ENCODE peak calls at places on chromosomes 11 and 22, in four cellular contexts. T is HepG2, G is WTC11, P is K562. Y is an unnamed sample.

GRCh38 chr22:45534339-45535192 is 31.9 kb downstream of the FBLN1 start:
- DNase-seq in T (no peak), G (no peak), P (no peak), Y (no peak)

GRCh38 chr11:1877211-1878133 is 14.2 kb downstream of the PRR33 start:
- DNase-seq in T (peak), G (no peak), P (no peak), Y (no peak)

GRCh38 chr11:111049131-111049530 is 196.4 kb upstream of the POU2AF2 start:
- DNase-seq in T (no peak), G (no peak), P (no peak), Y (no peak)

GRCh38 chr11:93031386-93031785 is 61.9 kb downstream of the MTNR1B start:
- DNase-seq in T (no peak), G (no peak), P (no peak), Y (no peak)

GRCh38 chr11:70844387-70844786 is 408.0 kb downstream of the SHANK2 start:
- DNase-seq in T (no peak), G (no peak), P (no peak), Y (no peak)

GRCh38 chr22:20520093-20520511 is 12.7 kb downstream of the MED15 start:
- DNase-seq in T (no peak), G (no peak), P (peak), Y (no peak)

GRCh38 chr11:6647282-6647679 is 8.3 kb downstream of the DCHS1 start:
- DNase-seq in T (no peak), G (peak), P (no peak), Y (no peak)

GRCh38 chr11:699753-700152 is 4.1 kb downstream of the TMEM80 start:
- DNase-seq in T (no peak), G (no peak), P (no peak), Y (no peak)

GRCh38 chr22:47382164-47382890 is 619.9 kb downstream of the TBC1D22A start:
- DNase-seq in T (no peak), G (no peak), P (no peak), Y (no peak)

GRCh38 chr11:87454246-87454645 is 416.5 kb downstream of the TMEM135 start:
- DNase-seq in T (no peak), G (no peak), P (no peak), Y (no peak)

GRCh38 chr11:10451399-10452116 is 3.5 kb upstream of the AMPD3 start:
- DNase-seq in T (no peak), G (no peak), P (no peak), Y (no peak)

GRCh38 chr11:126468102-126468521 is 112.6 kb downstream of the ST3GAL4 start:
- DNase-seq in T (no peak), G (no peak), P (no peak), Y (no peak)

GRCh38 chr11:13149991-13150390 is 127.6 kb upstream of the BMAL1 start:
- DNase-seq in T (no peak), G (no peak), P (no peak), Y (no peak)

GRCh38 chr22:30116362-30117117 is 36.3 kb downstream of the HORMAD2 start:
- DNase-seq in T (peak), G (no peak), P (no peak), Y (no peak)

GRCh38 chr22:27303718-27304117 is 497.8 kb downstream of the MN1 start:
- DNase-seq in T (no peak), G (no peak), P (no peak), Y (no peak)

DNA sequence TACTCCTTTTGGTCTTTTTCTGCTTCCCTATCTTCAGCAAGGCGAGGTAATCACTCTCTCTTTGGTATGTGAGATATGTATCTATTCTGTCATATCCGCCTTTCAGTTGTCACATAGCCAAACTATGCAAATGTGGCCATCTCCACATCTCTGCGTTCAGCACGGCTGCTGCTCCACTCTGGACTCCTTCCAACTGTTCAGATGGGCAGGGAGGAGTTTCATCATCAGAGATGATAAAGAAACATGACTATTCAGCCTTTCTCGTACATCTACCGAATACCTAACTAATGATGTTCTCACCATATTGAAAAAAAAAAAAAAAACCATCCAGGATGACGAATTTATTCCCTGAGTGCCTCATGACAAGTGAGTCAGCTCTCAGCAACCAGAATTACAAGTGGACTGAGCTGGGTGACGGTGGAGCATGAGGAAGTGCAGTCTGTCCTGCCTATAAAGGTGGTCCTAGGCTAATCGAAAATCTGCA is 899.6 kb downstream of the OPCML start:
- DNase-seq in T (no peak), G (no peak), P (no peak), Y (no peak)
- TF ChIP-seq ELF4 in T (no peak), G (no peak), P (no peak), Y (no peak)

GRCh38 chr11:61912530-61912898 is 4.9 kb downstream of the RAB3IL1 start:
- DNase-seq in T (no peak), G (peak), P (no peak), Y (no peak)

GRCh38 chr11:61911701-61912529 is 5.5 kb downstream of the RAB3IL1 start:
- DNase-seq in T (no peak), G (no peak), P (no peak), Y (no peak)

GRCh38 chr11:61913699-61914395 is 3.5 kb downstream of the RAB3IL1 start:
- DNase-seq in T (no peak), G (no peak), P (peak), Y (no peak)

GRCh38 chr11:61914471-61915171 is 2.7 kb downstream of the RAB3IL1 start:
- DNase-seq in T (no peak), G (no peak), P (no peak), Y (no peak)

DNA sequence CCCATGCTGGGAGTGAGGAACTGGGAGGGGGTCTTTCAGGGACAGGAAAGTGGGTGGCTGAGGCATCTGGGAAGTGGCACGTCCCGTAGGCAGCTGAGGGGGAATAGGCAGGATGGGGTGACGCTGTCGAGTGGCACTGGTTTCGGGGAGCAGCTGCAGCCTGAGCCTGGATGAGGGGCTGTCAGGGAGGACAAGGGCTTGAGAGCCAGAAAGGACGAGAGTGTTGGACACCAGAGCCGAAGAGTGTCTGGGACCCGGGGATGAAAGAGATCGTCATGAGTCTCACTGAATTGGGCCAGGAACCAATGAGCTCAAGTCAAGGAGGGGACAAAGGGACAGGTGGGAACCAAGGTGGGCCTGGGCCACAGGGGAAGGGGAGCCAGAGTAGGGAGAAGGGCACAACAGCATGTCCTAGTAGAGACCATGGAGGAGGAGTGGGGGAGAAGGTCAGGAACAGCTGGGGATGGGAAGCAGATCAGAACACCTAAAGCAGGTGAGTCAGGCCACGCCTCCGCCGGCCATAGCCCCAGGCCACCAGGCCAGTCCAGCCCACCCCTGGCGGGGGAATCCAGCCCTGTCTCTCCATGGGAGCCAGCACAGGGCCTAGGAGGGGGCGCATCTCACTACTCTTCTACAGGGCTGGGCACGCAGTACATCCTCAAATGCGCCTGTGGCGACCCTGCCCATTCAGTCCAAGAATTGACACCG is 4.2 kb downstream of the RAB3IL1 start:
- DNase-seq in T (no peak), G (peak), P (peak), Y (no peak)
- TF ChIP-seq ELF4 in T (no peak), G (no peak), P (no peak), Y (no peak)

GRCh38 chr22:24507742-24508141 is 12.6 kb downstream of the UPB1 start:
- DNase-seq in T (no peak), G (peak), P (no peak), Y (no peak)

GRCh38 chr22:24503851-24504170 is 8.7 kb downstream of the UPB1 start:
- DNase-seq in T (no peak), G (no peak), P (no peak), Y (no peak)

GRCh38 chr22:24503137-24503850 is 8.2 kb downstream of the UPB1 start:
- DNase-seq in T (no peak), G (peak), P (peak), Y (peak)

GRCh38 chr22:24505337-24505736 is 10.2 kb downstream of the UPB1 start:
- DNase-seq in T (peak), G (no peak), P (no peak), Y (no peak)

GRCh38 chr22:24506802-24507438 is 11.8 kb downstream of the UPB1 start:
- DNase-seq in T (peak), G (no peak), P (no peak), Y (no peak)
- TF ChIP-seq ELF4 in T (no peak), G (no peak), P (no peak), Y (no peak)

DNA sequence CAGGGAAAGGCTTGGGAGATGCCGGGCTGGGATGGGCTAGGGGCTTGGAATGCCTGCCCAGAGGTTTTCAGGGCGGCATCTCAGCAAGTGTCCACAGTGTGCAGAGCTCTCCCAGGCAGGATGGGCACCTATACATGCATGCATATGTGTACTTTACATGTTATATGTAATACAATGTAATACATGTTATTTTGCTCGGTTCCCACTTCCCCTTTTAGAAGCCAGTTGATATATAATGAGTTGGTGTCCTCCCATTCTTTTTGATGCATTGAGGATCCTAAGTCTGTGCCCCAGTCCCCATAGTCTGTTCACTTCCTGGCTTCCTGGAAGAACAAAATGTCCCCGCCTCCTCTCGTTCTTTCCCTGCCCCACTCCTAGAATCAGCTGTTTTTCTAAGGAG is 20.1 kb upstream of the EIF3D start:
- DNase-seq in T (no peak), G (no peak), P (no peak), Y (no peak)
- TF ChIP-seq ELF4 in T (no peak), G (no peak), P (no peak), Y (no peak)